ENCODE peak calls at places on chromosome 14, in five cellular contexts. J is neural progenitor cell; T is naive thymus-derived CD4-positive, alpha-beta T cell; X is H9; L is GM23338. F is an unnamed sample. For H3K4me1, the result is how much of the 10 kb centered on the place peaks cover.

GRCh38 chr14:81276699-81277069 is 55.9 kb upstream of the GTF2A1 start:
- DNase-seq in J (no peak), T (no peak), X (no peak), L (no peak), F (no peak)

GRCh38 chr14:75591331-75591946 is 13.0 kb downstream of the FLVCR2 start:
- DNase-seq in J (no peak), T (no peak), X (no peak), L (peak), F (no peak)

GRCh38 chr14:100874411-100875091 is 29.0 kb downstream of the RTL1 start:
- DNase-seq in J (no peak), T (no peak), X (no peak), L (no peak), F (no peak)

GRCh38 chr14:100898935-100899840 is 4.3 kb downstream of the RTL1 start:
- DNase-seq in J (peak), T (no peak), X (peak), L (no peak), F (peak)

GRCh38 chr14:45838597-45838996 is 585.6 kb upstream of the MIS18BP1 start:
- DNase-seq in J (peak), T (no peak), X (no peak), L (peak), F (no peak)

GRCh38 chr14:106631886-106632285 is 1105.5 kb downstream of the TMEM121 start:
- DNase-seq in J (no peak), T (no peak), X (no peak), L (no peak), F (no peak)

GRCh38 chr14:103316723-103317122 is 17.3 kb upstream of the EIF5 start:
- DNase-seq in J (no peak), T (no peak), X (peak), L (peak), F (peak)

GRCh38 chr14:96881713-96882112 is 84.5 kb downstream of the VRK1 start:
- DNase-seq in J (no peak), T (no peak), X (no peak), L (no peak), F (no peak)

GRCh38 chr14:77620222-77620865 is 3.9 kb upstream of the SPTLC2 start:
- DNase-seq in J (no peak), T (no peak), X (no peak), L (no peak), F (no peak)

GRCh38 chr14:100887728-100888335 is 15.7 kb downstream of the RTL1 start:
- DNase-seq in J (no peak), T (no peak), X (no peak), L (no peak), F (no peak)

DNA sequence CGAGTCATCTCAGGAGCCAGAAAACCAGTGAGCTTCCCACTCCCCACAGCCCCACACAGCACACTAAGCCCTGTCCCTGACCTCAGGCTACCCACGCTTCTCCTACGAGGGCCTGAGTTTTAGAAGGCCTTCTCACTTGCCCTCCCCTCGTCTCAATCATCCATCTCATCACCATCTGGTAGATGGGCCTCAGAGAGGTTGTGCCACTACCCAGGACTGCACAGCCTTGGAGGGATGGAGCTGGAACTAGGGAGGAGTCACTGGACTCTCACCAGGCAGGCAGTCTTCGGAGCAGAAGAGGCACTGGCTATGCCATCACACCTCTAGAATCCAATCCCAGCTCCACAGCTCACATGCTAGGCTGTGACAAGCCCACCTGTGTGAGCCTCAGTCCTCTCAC is 52.3 kb downstream of the ITPK1 start:
- DNase-seq in J (no peak), T (no peak), X (no peak), L (no peak), F (no peak)
- H3K4me1 ChIP-seq in J (under half), T (under half), X (under half), L (under half), F (under half)

DNA sequence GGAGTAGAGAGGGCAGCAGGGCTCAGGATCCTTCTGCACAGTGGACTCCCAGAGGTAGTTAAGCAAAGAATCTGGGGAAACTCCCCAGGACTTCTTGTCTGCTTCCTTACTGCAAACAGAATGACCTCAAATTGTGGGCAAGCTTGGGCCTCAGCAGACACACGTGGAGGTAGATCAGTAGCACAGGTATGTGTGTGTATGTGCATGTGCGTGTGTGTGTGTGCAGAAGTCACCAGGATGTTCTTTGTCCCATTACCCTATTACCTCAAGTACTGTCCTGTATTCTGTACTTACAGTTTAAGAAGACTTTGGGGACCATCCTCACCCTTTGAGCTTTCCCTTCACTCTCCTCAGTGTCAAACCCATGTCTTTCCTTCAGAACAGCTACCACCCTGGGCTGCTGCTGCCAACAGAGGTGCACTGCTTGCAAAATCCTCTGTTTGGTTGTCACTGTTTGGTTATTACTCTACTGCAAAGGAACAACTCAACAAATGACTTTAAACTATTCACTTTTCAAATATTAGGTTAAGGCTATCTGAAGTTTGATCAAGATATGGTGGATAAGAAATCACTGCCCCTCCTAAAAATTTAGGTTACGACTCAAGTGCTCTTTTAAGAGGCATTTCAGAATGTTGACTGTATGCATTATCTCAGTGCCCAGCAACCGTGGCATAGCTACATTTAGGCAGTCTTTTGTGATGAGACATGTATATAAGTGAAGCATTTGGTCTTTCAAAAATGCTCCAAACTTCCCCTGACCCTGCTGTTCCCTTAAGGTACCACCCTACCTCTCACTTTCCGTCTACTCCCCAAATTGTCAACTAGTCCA is 78.2 kb upstream of the MBIP start:
- DNase-seq in J (no peak), T (no peak), X (no peak), L (no peak), F (no peak)
- H3K4me1 ChIP-seq in J (under half), T (under half), X (under half), L (under half), F (under half)

GRCh38 chr14:68937790-68938514 is 41.1 kb downstream of the ACTN1 start:
- DNase-seq in J (peak), T (peak), X (peak), L (peak), F (peak)
- H3K4me1 ChIP-seq in J (under half), T (half or more), X (under half), L (half or more), F (under half)

GRCh38 chr14:88547386-88547780 is 7.4 kb downstream of the PTPN21 start:
- DNase-seq in J (no peak), T (no peak), X (no peak), L (no peak), F (no peak)
- H3K4me1 ChIP-seq in J (under half), T (under half), X (under half), L (under half), F (under half)